ENCODE peak calls at places on chromosomes 7 and 10, in four cellular contexts. A is kidney glomerular epithelial cell, Y is dorsolateral prefrontal cortex, V is activated gamma-delta T cell treated with Interleukin-2 at 50 U/mL for 16 hours. I is an unnamed sample.

GRCh38 chr10:131514454-131514853 is 202.9 kb upstream of the TCERG1L start:
- DNase-seq in A (no peak), Y (no peak), V (no peak), I (no peak)

GRCh38 chr7:1729183-1729582 is 59.1 kb downstream of the ELFN1 start:
- DNase-seq in A (no peak), Y (no peak), V (no peak), I (no peak)

GRCh38 chr10:119413738-119414611 is 128.5 kb downstream of the RGS10 start:
- DNase-seq in A (no peak), Y (no peak), V (no peak), I (no peak)

GRCh38 chr7:141792526-141792925 is 2.5 kb downstream of the TAS2R5 start:
- DNase-seq in A (no peak), Y (no peak), V (no peak), I (no peak)

GRCh38 chr10:121935702-121936101 is 7.9 kb upstream of the ATE1 start:
- DNase-seq in A (no peak), Y (no peak), V (no peak), I (no peak)

GRCh38 chr10:61503051-61503450 is 49.9 kb upstream of the TMEM26 start:
- DNase-seq in A (no peak), Y (no peak), V (no peak), I (no peak)

GRCh38 chr7:31092606-31093005 is 40.5 kb downstream of the ADCYAP1R1 start:
- DNase-seq in A (no peak), Y (no peak), V (no peak), I (no peak)

GRCh38 chr10:119550802-119551201 is 8.3 kb upstream of the RGS10 start:
- DNase-seq in A (no peak), Y (no peak), V (no peak), I (no peak)

GRCh38 chr7:5528815-5529442 is 105.3 kb upstream of the TNRC18 start:
- DNase-seq in A (no peak), Y (no peak), V (no peak), I (no peak)

GRCh38 chr7:85186083-85186520 is 754 bp downstream of the SEMA3D start:
- DNase-seq in A (peak), Y (no peak), V (no peak), I (no peak)

GRCh38 chr10:76073524-76073923 is 642.1 kb downstream of the LRMDA start:
- DNase-seq in A (no peak), Y (no peak), V (no peak), I (no peak)

GRCh38 chr10:89207181-89207800 is at the start of gene CH25H:
- DNase-seq in A (peak), Y (peak), V (no peak), I (peak)

GRCh38 chr7:6636741-6637543 is at the start of gene ZNF316:
- DNase-seq in A (peak), Y (peak), V (peak), I (peak)

GRCh38 chr10:116287906-116288501 is 15.0 kb upstream of the GFRA1 start:
- DNase-seq in A (peak), Y (no peak), V (no peak), I (no peak)